ENCODE peak calls at places on chromosomes 12 and 14, in five cellular contexts. One of them, this sample, is unnamed. For H3K36me3, the result is how much of the 10 kb centered on the place peaks cover.

GRCh38 chr14:93318927-93319326 is 13.9 kb downstream of the BTBD7 start:
- DNase-seq in stomach: no peak
- DNase-seq in uterus: no peak
- DNase-seq in body of pancreas: no peak
- DNase-seq in tibial nerve: no peak
- DNase-seq in this sample: no peak

GRCh38 chr14:89401241-89401640 is 15.8 kb downstream of the FOXN3 start:
- DNase-seq in stomach: no peak
- DNase-seq in uterus: no peak
- DNase-seq in body of pancreas: no peak
- DNase-seq in tibial nerve: no peak
- DNase-seq in this sample: no peak

GRCh38 chr12:52351196-52352059 is 15.9 kb downstream of the KRT85 start:
- DNase-seq in stomach: peak
- DNase-seq in uterus: no peak
- DNase-seq in body of pancreas: peak
- DNase-seq in tibial nerve: no peak
- DNase-seq in this sample: no peak

GRCh38 chr12:52527121-52527800 is 7.1 kb upstream of the KRT5 start:
- DNase-seq in stomach: no peak
- DNase-seq in uterus: no peak
- DNase-seq in body of pancreas: no peak
- DNase-seq in tibial nerve: no peak
- DNase-seq in this sample: no peak

GRCh38 chr12:84508943-84509342 is 403.7 kb downstream of the SLC6A15 start:
- DNase-seq in stomach: no peak
- DNase-seq in uterus: peak
- DNase-seq in body of pancreas: no peak
- DNase-seq in tibial nerve: no peak
- DNase-seq in this sample: no peak

GRCh38 chr14:100305446-100306255 is 593 bp downstream of the SLC25A29 start:
- DNase-seq in stomach: peak
- DNase-seq in uterus: peak
- DNase-seq in body of pancreas: peak
- DNase-seq in tibial nerve: no peak
- DNase-seq in this sample: peak

GRCh38 chr12:100128509-100128908 is 14.2 kb downstream of the BLTP3B start:
- DNase-seq in stomach: no peak
- DNase-seq in uterus: no peak
- DNase-seq in body of pancreas: peak
- DNase-seq in tibial nerve: peak
- DNase-seq in this sample: no peak

GRCh38 chr12:52125499-52125900 is 46.0 kb downstream of the SMIM41 start:
- DNase-seq in stomach: no peak
- DNase-seq in uterus: no peak
- DNase-seq in body of pancreas: no peak
- DNase-seq in tibial nerve: no peak
- DNase-seq in this sample: no peak

GRCh38 chr14:54356172-54356571 is 40.6 kb upstream of the CDKN3 start:
- DNase-seq in stomach: no peak
- DNase-seq in uterus: no peak
- DNase-seq in body of pancreas: no peak
- DNase-seq in tibial nerve: no peak
- DNase-seq in this sample: no peak

GRCh38 chr12:32679910-32680217 is 763 bp downstream of the DNM1L start:
- DNase-seq in stomach: no peak
- DNase-seq in uterus: no peak
- DNase-seq in body of pancreas: no peak
- DNase-seq in tibial nerve: no peak
- DNase-seq in this sample: no peak

GRCh38 chr14:78104130-78104529 is 66.0 kb upstream of the NRXN3 start:
- DNase-seq in stomach: no peak
- DNase-seq in uterus: no peak
- DNase-seq in body of pancreas: no peak
- DNase-seq in tibial nerve: no peak
- DNase-seq in this sample: no peak

GRCh38 chr12:121520119-121520518 is 60.7 kb downstream of the KDM2B start:
- DNase-seq in stomach: no peak
- DNase-seq in uterus: no peak
- DNase-seq in body of pancreas: no peak
- DNase-seq in tibial nerve: no peak
- DNase-seq in this sample: no peak

GRCh38 chr14:95515523-95516517 is 630 bp downstream of the SYNE3 start:
- DNase-seq in stomach: peak
- DNase-seq in uterus: peak
- DNase-seq in body of pancreas: peak
- DNase-seq in tibial nerve: no peak
- DNase-seq in this sample: peak

GRCh38 chr12:80269953-80270552 is 170.7 kb downstream of the OTOGL start:
- DNase-seq in stomach: no peak
- DNase-seq in uterus: no peak
- DNase-seq in body of pancreas: no peak
- DNase-seq in tibial nerve: peak
- DNase-seq in this sample: no peak

GRCh38 chr12:106300761-106301160 is 1.8 kb upstream of the TCP11L2 start:
- DNase-seq in stomach: no peak
- DNase-seq in uterus: no peak
- DNase-seq in body of pancreas: no peak
- DNase-seq in tibial nerve: no peak
- DNase-seq in this sample: no peak

GRCh38 chr12:45655186-45655585 is 74.3 kb upstream of the ARID2 start:
- DNase-seq in stomach: no peak
- DNase-seq in uterus: no peak
- DNase-seq in body of pancreas: peak
- DNase-seq in tibial nerve: no peak
- DNase-seq in this sample: no peak

GRCh38 chr12:22728989-22729388 is 104.0 kb downstream of the ETNK1 start:
- DNase-seq in stomach: no peak
- DNase-seq in uterus: no peak
- DNase-seq in body of pancreas: no peak
- DNase-seq in tibial nerve: no peak
- DNase-seq in this sample: no peak

GRCh38 chr14:53034688-53035087 is 83.8 kb upstream of the FERMT2 start:
- DNase-seq in stomach: no peak
- DNase-seq in uterus: no peak
- DNase-seq in body of pancreas: no peak
- DNase-seq in tibial nerve: no peak
- DNase-seq in this sample: no peak

GRCh38 chr12:6868211-6869048 is 1.1 kb downstream of the TPI1 start:
- DNase-seq in stomach: no peak
- DNase-seq in uterus: no peak
- DNase-seq in body of pancreas: no peak
- DNase-seq in tibial nerve: no peak
- DNase-seq in this sample: peak
- H3K36me3 ChIP-seq in stomach: half or more
- H3K36me3 ChIP-seq in uterus: under half
- H3K36me3 ChIP-seq in body of pancreas: under half
- H3K36me3 ChIP-seq in tibial nerve: under half
- H3K36me3 ChIP-seq in this sample: half or more

DNA sequence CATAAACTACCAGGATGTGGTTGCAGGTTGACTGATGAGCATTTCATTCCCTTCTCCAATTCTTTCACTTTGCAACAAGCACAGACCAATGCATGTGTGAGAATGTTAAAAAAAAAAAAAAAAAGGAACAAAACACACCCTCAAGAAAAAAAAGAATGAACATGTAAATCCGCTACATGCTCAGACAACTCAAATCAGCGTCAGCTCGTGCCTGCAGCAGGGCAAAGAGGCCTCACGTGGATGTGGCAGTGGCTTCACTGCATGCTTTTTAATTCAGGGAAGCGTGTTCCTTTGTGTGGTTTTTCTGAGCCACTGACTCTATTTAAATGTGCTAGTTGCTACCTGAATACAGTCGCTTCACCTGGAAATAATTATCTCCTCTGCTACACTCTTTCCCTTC is 55.1 kb downstream of the PPP1R36 start:
- DNase-seq in stomach: no peak
- DNase-seq in uterus: no peak
- DNase-seq in body of pancreas: no peak
- DNase-seq in tibial nerve: no peak
- DNase-seq in this sample: no peak
- TF ChIP-seq POLR2A in stomach: no peak
- TF ChIP-seq POLR2A in uterus: no peak
- TF ChIP-seq POLR2A in body of pancreas: no peak
- TF ChIP-seq POLR2A in tibial nerve: no peak
- TF ChIP-seq POLR2A in this sample: no peak

DNA sequence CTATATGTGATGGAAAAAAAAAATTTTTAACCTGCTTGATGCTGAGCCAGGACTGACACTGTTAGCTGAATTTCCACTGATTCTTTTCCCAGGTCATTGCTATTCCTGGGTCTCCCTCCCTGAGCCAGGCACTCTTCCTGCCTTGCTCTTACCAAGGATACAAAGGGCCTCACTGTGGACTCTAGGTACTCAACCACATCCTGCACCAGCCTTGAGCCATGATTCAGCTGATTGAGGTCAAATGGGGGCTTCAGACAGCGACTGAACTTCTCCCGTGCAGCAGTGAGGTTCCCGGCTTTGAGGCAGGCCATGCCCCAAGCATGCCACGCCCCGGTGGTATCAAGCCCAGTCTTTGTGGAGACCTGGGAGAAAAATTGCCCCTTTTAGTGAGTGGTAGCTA is 54.3 kb downstream of the ZFYVE26 start:
- DNase-seq in stomach: no peak
- DNase-seq in uterus: no peak
- DNase-seq in body of pancreas: no peak
- DNase-seq in tibial nerve: no peak
- DNase-seq in this sample: no peak
- H3K36me3 ChIP-seq in stomach: half or more
- H3K36me3 ChIP-seq in uterus: under half
- H3K36me3 ChIP-seq in body of pancreas: under half
- H3K36me3 ChIP-seq in tibial nerve: under half
- H3K36me3 ChIP-seq in this sample: half or more

DNA sequence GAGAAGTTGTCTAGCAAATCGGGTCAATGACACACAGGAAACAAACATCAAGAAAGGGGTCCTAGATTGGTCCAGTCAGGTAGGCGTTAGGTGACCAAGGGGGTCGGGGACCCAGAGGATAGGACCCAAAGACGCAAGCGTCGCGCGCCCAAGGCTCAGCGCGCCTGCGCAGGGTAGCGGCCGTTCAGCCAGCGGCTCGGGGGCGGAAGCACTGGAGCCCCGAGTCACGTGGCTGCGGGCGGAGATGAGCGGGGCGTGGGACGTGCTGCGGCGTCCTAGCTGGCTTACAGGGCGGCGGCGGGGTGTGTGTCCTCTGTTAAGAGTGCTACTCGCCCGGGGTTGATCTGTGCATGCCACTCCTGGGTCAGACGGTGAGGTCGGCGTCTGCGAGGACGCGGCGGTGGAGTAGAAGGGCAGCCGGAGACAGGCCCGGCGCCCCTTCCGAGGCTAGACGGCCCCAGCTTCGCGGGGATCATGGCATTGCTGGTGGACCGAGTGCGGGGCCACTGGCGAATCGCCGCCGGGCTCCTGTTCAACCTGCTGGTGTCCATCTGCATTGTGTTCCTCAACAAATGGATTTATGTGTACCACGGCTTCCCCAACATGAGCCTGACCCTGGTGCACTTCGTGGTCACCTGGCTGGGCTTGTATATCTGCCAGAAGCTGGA is at the start of gene SLC35E3:
- DNase-seq in stomach: peak
- DNase-seq in uterus: peak
- DNase-seq in body of pancreas: peak
- DNase-seq in tibial nerve: peak
- DNase-seq in this sample: peak
- TF ChIP-seq POLR2A in stomach: no peak
- TF ChIP-seq POLR2A in uterus: peak
- TF ChIP-seq POLR2A in body of pancreas: peak
- TF ChIP-seq POLR2A in tibial nerve: peak
- TF ChIP-seq POLR2A in this sample: peak

GRCh38 chr14:105458571-105458970 is 16.1 kb upstream of the CRIP2 start:
- DNase-seq in stomach: no peak
- DNase-seq in uterus: no peak
- DNase-seq in body of pancreas: no peak
- DNase-seq in tibial nerve: no peak
- DNase-seq in this sample: no peak
- H3K36me3 ChIP-seq in stomach: half or more
- H3K36me3 ChIP-seq in uterus: under half
- H3K36me3 ChIP-seq in body of pancreas: under half
- H3K36me3 ChIP-seq in tibial nerve: under half
- H3K36me3 ChIP-seq in this sample: under half

GRCh38 chr12:68838046-68838886 is 30.3 kb downstream of the MDM2 start:
- DNase-seq in stomach: no peak
- DNase-seq in uterus: no peak
- DNase-seq in body of pancreas: no peak
- DNase-seq in tibial nerve: no peak
- DNase-seq in this sample: no peak

GRCh38 chr12:68833508-68833907 is 25.5 kb downstream of the MDM2 start:
- DNase-seq in stomach: no peak
- DNase-seq in uterus: no peak
- DNase-seq in body of pancreas: no peak
- DNase-seq in tibial nerve: no peak
- DNase-seq in this sample: no peak

GRCh38 chr12:68837215-68837614 is 29.2 kb downstream of the MDM2 start:
- DNase-seq in stomach: no peak
- DNase-seq in uterus: no peak
- DNase-seq in body of pancreas: no peak
- DNase-seq in tibial nerve: no peak
- DNase-seq in this sample: no peak

GRCh38 chr12:68832504-68832867 is 24.5 kb downstream of the MDM2 start:
- DNase-seq in stomach: no peak
- DNase-seq in uterus: no peak
- DNase-seq in body of pancreas: no peak
- DNase-seq in tibial nerve: no peak
- DNase-seq in this sample: no peak

DNA sequence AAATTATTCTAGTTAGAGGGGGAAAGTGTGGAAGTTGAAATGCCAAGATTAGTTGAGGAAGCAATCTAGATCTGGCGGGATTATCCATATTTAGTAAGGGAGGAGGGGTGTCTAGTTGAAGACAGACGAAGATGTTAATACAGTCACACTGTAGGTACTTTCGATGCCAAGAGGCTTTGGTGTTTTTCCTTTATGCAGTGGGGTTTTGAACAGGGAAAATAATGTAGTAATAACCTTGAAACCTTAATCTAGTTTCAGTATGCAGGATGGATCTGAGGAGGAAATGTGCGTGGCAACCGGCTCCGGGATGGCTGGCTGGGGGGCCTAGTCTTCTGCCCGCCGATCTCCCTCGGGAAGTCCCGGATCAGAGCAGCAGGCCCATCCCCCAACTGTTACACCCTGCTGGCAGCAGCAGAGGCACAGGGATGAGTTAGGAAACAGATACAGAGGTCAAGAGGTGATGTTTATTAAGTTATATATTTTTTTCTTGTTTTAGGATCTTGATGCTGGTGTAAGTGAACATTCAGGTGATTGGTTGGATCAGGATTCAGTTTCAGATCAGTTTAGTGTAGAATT is 27.4 kb downstream of the MDM2 start:
- DNase-seq in stomach: no peak
- DNase-seq in uterus: no peak
- DNase-seq in body of pancreas: no peak
- DNase-seq in tibial nerve: no peak
- DNase-seq in this sample: no peak
- TF ChIP-seq POLR2A in stomach: no peak
- TF ChIP-seq POLR2A in uterus: no peak
- TF ChIP-seq POLR2A in body of pancreas: no peak
- TF ChIP-seq POLR2A in tibial nerve: no peak
- TF ChIP-seq POLR2A in this sample: no peak

This sample was measured in gastrocnemius medialis.